ENCODE peak calls at places on chromosomes 12 and 14, in nine cellular contexts. H, E, Q, P, O, I, C, U and A are unnamed samples.

GRCh38 chr12:49585477-49586445 is 17.8 kb upstream of the MCRS1 start:
- DNase-seq in H (no peak), E (no peak), Q (no peak), P (no peak), O (no peak), I (no peak), C (no peak), U (no peak), A (no peak)

GRCh38 chr12:106010746-106011145 is 128.0 kb downstream of the NUAK1 start:
- DNase-seq in H (no peak), E (no peak), Q (no peak), P (no peak), O (no peak), I (no peak), C (no peak), U (no peak), A (no peak)

GRCh38 chr14:58401587-58401986 is 5.9 kb downstream of the TOMM20L start:
- DNase-seq in H (no peak), E (no peak), Q (no peak), P (no peak), O (no peak), I (no peak), C (peak; percentile 25), U (no peak), A (no peak)

GRCh38 chr12:121217761-121218160 is 7.8 kb downstream of the P2RX4 start:
- DNase-seq in H (no peak), E (peak; percentile 75), Q (peak; percentile 3), P (no peak), O (no peak), I (no peak), C (no peak), U (no peak), A (no peak)

GRCh38 chr12:20476551-20476950 is 108.2 kb downstream of the PDE3A start:
- DNase-seq in H (no peak), E (no peak), Q (no peak), P (no peak), O (no peak), I (no peak), C (no peak), U (no peak), A (no peak)

GRCh38 chr14:76473381-76474263 is 97.7 kb downstream of the ESRRB start:
- DNase-seq in H (no peak), E (no peak), Q (no peak), P (no peak), O (no peak), I (no peak), C (peak; percentile 65), U (no peak), A (no peak)

GRCh38 chr12:51705450-51705849 is 114.4 kb downstream of the SCN8A start:
- DNase-seq in H (no peak), E (no peak), Q (no peak), P (no peak), O (no peak), I (no peak), C (no peak), U (no peak), A (no peak)

GRCh38 chr14:64761441-64762043 is 57.3 kb downstream of the PLEKHG3 start:
- DNase-seq in H (no peak), E (no peak), Q (no peak), P (no peak), O (peak; percentile 53), I (no peak), C (no peak), U (no peak), A (no peak)

GRCh38 chr12:117022465-117022864 is 76.8 kb downstream of the TESC start:
- DNase-seq in H (no peak), E (peak; percentile 13), Q (no peak), P (no peak), O (no peak), I (no peak), C (no peak), U (no peak), A (no peak)

GRCh38 chr12:116719661-116720060 is 18.2 kb downstream of the SPRING1 start:
- DNase-seq in H (no peak), E (no peak), Q (no peak), P (peak; percentile 50), O (no peak), I (no peak), C (no peak), U (no peak), A (no peak)

GRCh38 chr12:26034371-26035142 is 76.1 kb downstream of the RASSF8 start:
- DNase-seq in H (no peak), E (no peak), Q (no peak), P (no peak), O (no peak), I (no peak), C (no peak), U (no peak), A (no peak)

GRCh38 chr12:62435337-62436163 is 31.1 kb upstream of the MON2 start:
- DNase-seq in H (no peak), E (peak; percentile 49), Q (peak; percentile 35), P (peak; percentile 41), O (peak; percentile 77), I (peak; percentile 15), C (peak; percentile 84), U (no peak), A (no peak)

GRCh38 chr12:95978351-95978750 is 17.8 kb downstream of the HAL start:
- DNase-seq in H (no peak), E (no peak), Q (no peak), P (no peak), O (no peak), I (no peak), C (no peak), U (no peak), A (no peak)

GRCh38 chr12:575129-575502 is 88.1 kb downstream of the NINJ2 start:
- DNase-seq in H (peak; percentile 49), E (peak; percentile 26), Q (no peak), P (no peak), O (no peak), I (no peak), C (no peak), U (no peak), A (no peak)

GRCh38 chr12:40435251-40435650 is 210.5 kb downstream of the LRRK2 start:
- DNase-seq in H (no peak), E (no peak), Q (no peak), P (no peak), O (no peak), I (no peak), C (no peak), U (no peak), A (no peak)

GRCh38 chr14:75222208-75222701 is 45.8 kb upstream of the TMED10 start:
- DNase-seq in H (no peak), E (no peak), Q (peak; percentile 34), P (no peak), O (no peak), I (no peak), C (no peak), U (no peak), A (no peak)

GRCh38 chr12:2142068-2142467 is 89.3 kb downstream of the CACNA1C start:
- DNase-seq in H (no peak), E (no peak), Q (no peak), P (no peak), O (no peak), I (no peak), C (no peak), U (no peak), A (no peak)

GRCh38 chr14:104271394-104271793 is 133.0 kb downstream of the KIF26A start:
- DNase-seq in H (no peak), E (no peak), Q (no peak), P (no peak), O (no peak), I (no peak), C (no peak), U (no peak), A (no peak)

GRCh38 chr12:4141344-4142270 is 132.0 kb upstream of the CCND2 start:
- DNase-seq in H (no peak), E (no peak), Q (no peak), P (no peak), O (no peak), I (no peak), C (no peak), U (no peak), A (no peak)

GRCh38 chr12:4144676-4145075 is 128.9 kb upstream of the CCND2 start:
- DNase-seq in H (no peak), E (no peak), Q (no peak), P (no peak), O (no peak), I (no peak), C (no peak), U (no peak), A (no peak)

GRCh38 chr12:4140607-4141301 is 132.8 kb upstream of the CCND2 start:
- DNase-seq in H (no peak), E (no peak), Q (no peak), P (no peak), O (no peak), I (no peak), C (no peak), U (no peak), A (no peak)

GRCh38 chr12:4145990-4146859 is 127.3 kb upstream of the CCND2 start:
- DNase-seq in H (no peak), E (no peak), Q (no peak), P (no peak), O (no peak), I (no peak), C (no peak), U (no peak), A (no peak)

GRCh38 chr12:4143909-4144308 is 129.7 kb upstream of the CCND2 start:
- DNase-seq in H (no peak), E (no peak), Q (no peak), P (no peak), O (no peak), I (no peak), C (no peak), U (no peak), A (no peak)
- TF ChIP-seq CTCF in H (no peak), E (no peak), Q (no peak), P (no peak), O (no peak), I (no peak), C (no peak), U (no peak), A (peak; percentile 51)

GRCh38 chr12:53770281-53770680 is 18.5 kb upstream of the CISTR start:
- DNase-seq in H (no peak), E (no peak), Q (no peak), P (no peak), O (peak; percentile 21), I (no peak), C (no peak), U (no peak), A (no peak)
- H3K27ac ChIP-seq in H (no peak overlapping the region), E (no peak overlapping the region), Q (no peak overlapping the region), P (no peak overlapping the region), O (peak overlapping the region; percentile 56), I (no peak overlapping the region), C (no peak overlapping the region), U (no peak overlapping the region), A (no peak overlapping the region)

DNA sequence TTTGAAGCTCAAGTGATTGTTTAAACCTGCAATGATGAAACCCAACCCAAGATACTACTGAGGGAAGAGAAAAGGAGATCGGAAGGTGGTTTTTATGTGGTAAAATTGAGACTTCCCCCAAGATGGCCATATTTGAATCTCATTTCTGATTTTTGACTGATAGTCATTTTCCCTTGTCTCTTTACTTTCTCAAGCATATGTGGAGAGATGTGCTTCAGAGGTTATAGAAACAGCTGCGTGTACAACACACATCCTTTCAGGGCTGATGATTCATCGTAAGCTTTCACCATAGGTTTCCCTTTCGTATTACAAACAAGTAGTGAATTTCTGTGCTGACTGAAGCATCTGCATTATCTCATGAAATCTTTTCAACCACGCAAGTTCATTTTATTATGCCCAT is 276.2 kb downstream of the EMP1 start:
- DNase-seq in H (no peak), E (no peak), Q (no peak), P (no peak), O (no peak), I (no peak), C (no peak), U (no peak), A (no peak)
- TF ChIP-seq CTCF in H (no peak), E (no peak), Q (no peak), P (no peak), O (no peak), I (no peak), C (no peak), U (no peak), A (no peak)

GRCh38 chr12:69066420-69067373 is 133.7 kb upstream of the CPM start:
- DNase-seq in H (no peak), E (no peak), Q (no peak), P (no peak), O (no peak), I (no peak), C (no peak), U (no peak), A (no peak)
- H3K27ac ChIP-seq in H (no peak overlapping the region), E (no peak overlapping the region), Q (no peak overlapping the region), P (no peak overlapping the region), O (no peak overlapping the region), I (no peak overlapping the region), C (no peak overlapping the region), U (no peak overlapping the region), A (no peak overlapping the region)